ENCODE peak calls at places on chromosomes 2 and 18, in six cellular contexts. B is HCT116, J is mesenchymal stem cell, P is MM.1S, S is GM23248, L is kidney. V is an unnamed sample.

GRCh38 chr2:150214626-150215025 is 272.8 kb downstream of the RND3 start:
- DNase-seq in B (no peak), J (peak; percentile 16), P (no peak), S (no peak), L (no peak), V (peak; percentile 55)

GRCh38 chr18:60060578-60060977 is 160.8 kb downstream of the PMAIP1 start:
- DNase-seq in B (no peak), J (no peak), P (no peak), S (no peak), L (no peak), V (no peak)

GRCh38 chr18:79857082-79857661 is 59.4 kb downstream of the KCNG2 start:
- DNase-seq in B (no peak), J (peak; percentile 1), P (no peak), S (peak; percentile 48), L (no peak), V (peak; percentile 61)

GRCh38 chr2:1227289-1227900 is 185.9 kb upstream of the TPO start:
- DNase-seq in B (no peak), J (no peak), P (no peak), S (no peak), L (peak; percentile 78), V (no peak)

GRCh38 chr2:18899725-18900124 is 310.4 kb upstream of the NT5C1B start:
- DNase-seq in B (no peak), J (no peak), P (no peak), S (no peak), L (no peak), V (no peak)

GRCh38 chr18:55024568-55024967 is 65.3 kb upstream of the CCDC68 start:
- DNase-seq in B (no peak), J (no peak), P (no peak), S (no peak), L (no peak), V (no peak)

GRCh38 chr18:9599328-9599727 is 15.0 kb downstream of the PPP4R1 start:
- DNase-seq in B (no peak), J (no peak), P (no peak), S (no peak), L (no peak), V (no peak)

GRCh38 chr2:200634231-200634964 is 48.6 kb downstream of the AOX1 start:
- DNase-seq in B (no peak), J (no peak), P (no peak), S (no peak), L (no peak), V (no peak)

GRCh38 chr2:190717306-190717705 is 68.4 kb downstream of the NAB1 start:
- DNase-seq in B (no peak), J (no peak), P (no peak), S (no peak), L (no peak), V (no peak)

GRCh38 chr2:46866770-46867246 is 48.8 kb downstream of the MCFD2 start:
- DNase-seq in B (no peak), J (no peak), P (no peak), S (no peak), L (peak; percentile 73), V (no peak)

GRCh38 chr2:164719996-164720941 is 99.0 kb upstream of the GRB14 start:
- DNase-seq in B (no peak), J (peak; percentile 37), P (no peak), S (peak; percentile 59), L (no peak), V (no peak)

GRCh38 chr18:805008-805754 is 6.9 kb downstream of the YES1 start:
- DNase-seq in B (no peak), J (peak; percentile 32), P (no peak), S (no peak), L (no peak), V (no peak)

GRCh38 chr18:31454066-31454708 is 6.6 kb downstream of the DSG3 start:
- DNase-seq in B (peak; percentile 79), J (peak; percentile 83), P (no peak), S (peak; percentile 30), L (no peak), V (no peak)

GRCh38 chr2:64063924-64064331 is 44.7 kb upstream of the VPS54 start:
- DNase-seq in B (no peak), J (peak; percentile 70), P (no peak), S (peak; percentile 63), L (no peak), V (peak; percentile 63)

GRCh38 chr2:239368906-239369584 is 31.8 kb downstream of the HDAC4 start:
- DNase-seq in B (no peak), J (no peak), P (no peak), S (no peak), L (no peak), V (no peak)

GRCh38 chr2:224650815-224651439 is 65.2 kb downstream of the CCDC195 start:
- DNase-seq in B (peak; percentile 53), J (peak; percentile 58), P (peak; percentile 49), S (peak; percentile 69), L (no peak), V (peak; percentile 51)

GRCh38 chr2:31704561-31705212 is 123.9 kb upstream of the SRD5A2 start:
- DNase-seq in B (no peak), J (no peak), P (no peak), S (no peak), L (no peak), V (no peak)

GRCh38 chr2:131010566-131010965 is 82.7 kb downstream of the FAM168B start:
- DNase-seq in B (no peak), J (no peak), P (no peak), S (no peak), L (no peak), V (peak; percentile 11)

GRCh38 chr2:63050186-63050915 is at the start of gene OTX1:
- DNase-seq in B (peak; percentile 56), J (no peak), P (peak; percentile 84), S (peak; percentile 61), L (peak; percentile 74), V (peak; percentile 93)

GRCh38 chr2:195533771-195534642 is 123.0 kb upstream of the SLC39A10 start:
- DNase-seq in B (peak; percentile 61), J (peak; percentile 79), P (no peak), S (peak; percentile 99), L (no peak), V (peak; percentile 53)

GRCh38 chr2:51079945-51080344 is 48.0 kb upstream of the NRXN1 start:
- DNase-seq in B (no peak), J (no peak), P (no peak), S (no peak), L (no peak), V (no peak)

GRCh38 chr2:124039032-124039431 is 13.9 kb downstream of the CNTNAP5 start:
- DNase-seq in B (no peak), J (no peak), P (no peak), S (no peak), L (no peak), V (no peak)

GRCh38 chr2:9552491-9553178 is 3.0 kb downstream of the ADAM17 start:
- DNase-seq in B (no peak), J (peak; percentile 83), P (no peak), S (peak; percentile 91), L (no peak), V (no peak)

GRCh38 chr18:44693030-44693784 is 12.5 kb downstream of the SETBP1 start:
- DNase-seq in B (no peak), J (no peak), P (no peak), S (peak; percentile 84), L (no peak), V (no peak)

GRCh38 chr2:205494856-205495255 is 187.4 kb upstream of the NRP2 start:
- DNase-seq in B (no peak), J (no peak), P (no peak), S (peak; percentile 45), L (no peak), V (no peak)

GRCh38 chr2:144683955-144684354 is 164.0 kb upstream of the ZEB2 start:
- DNase-seq in B (no peak), J (no peak), P (no peak), S (no peak), L (no peak), V (no peak)

GRCh38 chr2:24492283-24493272 is 1.5 kb downstream of the NCOA1 start:
- DNase-seq in B (no peak), J (peak; percentile 56), P (no peak), S (peak; percentile 45), L (no peak), V (peak; percentile 71)

DNA sequence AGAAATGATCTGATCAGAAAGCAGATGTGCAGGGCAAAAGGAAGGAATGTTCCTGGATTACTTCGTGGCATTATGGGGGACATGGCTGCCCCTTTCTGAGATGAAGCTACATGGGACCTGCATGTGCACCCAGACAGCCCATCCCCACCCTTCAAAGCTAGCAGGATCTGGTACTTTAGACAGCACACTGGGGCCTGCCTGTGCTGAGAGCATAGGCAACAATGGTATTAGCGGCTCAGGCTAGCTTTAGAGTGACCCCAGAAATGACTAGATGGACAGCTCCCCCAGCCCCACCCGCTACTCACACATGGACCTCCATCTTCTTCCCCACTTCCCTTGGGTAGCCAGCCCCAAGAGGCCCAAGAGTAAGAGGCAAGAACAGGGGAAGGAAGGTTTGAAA is 61.5 kb upstream of the NFE2L2 start:
- DNase-seq in B (no peak), J (peak; percentile 14), P (no peak), S (peak; percentile 19), L (no peak), V (no peak)
- H3K9ac ChIP-seq in B (no peak overlapping the region), J (no peak overlapping the region), P (no peak overlapping the region), S (no peak overlapping the region), L (no peak overlapping the region), V (no peak overlapping the region)

DNA sequence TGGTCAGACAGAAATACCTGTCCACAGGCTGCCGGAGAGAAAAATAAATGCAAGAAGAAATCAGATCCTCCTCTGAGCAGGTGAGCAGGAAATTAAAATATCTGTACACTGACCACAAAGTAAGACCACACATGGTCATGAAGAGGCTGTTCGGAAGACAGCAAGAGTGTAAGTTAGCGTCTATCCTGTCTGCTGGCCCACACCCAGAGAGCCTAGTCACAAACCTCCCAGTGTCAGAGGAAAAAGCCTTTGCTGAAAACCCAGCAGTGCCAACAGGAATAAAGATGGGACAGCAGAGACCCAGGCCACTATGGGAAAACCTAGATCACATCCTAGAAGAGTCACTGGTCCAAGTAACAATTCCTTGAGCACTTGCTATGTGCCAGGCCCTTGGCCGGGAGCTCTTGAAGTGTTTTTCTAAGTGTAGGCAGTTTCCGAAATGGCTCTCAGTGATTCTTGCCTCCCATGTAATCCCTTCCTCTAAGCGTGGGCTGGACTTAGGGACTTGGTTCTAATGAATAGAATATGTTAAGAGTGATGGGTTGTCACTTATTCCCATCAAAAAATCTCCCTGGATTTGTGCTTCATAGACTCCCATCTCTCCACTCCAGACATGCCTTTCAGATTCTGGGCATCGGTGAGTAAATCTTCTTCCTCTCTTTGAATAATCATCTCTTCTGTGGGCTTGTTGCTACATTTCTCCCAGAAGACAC is 110.9 kb upstream of the PKDCC start:
- DNase-seq in B (no peak), J (no peak), P (no peak), S (no peak), L (no peak), V (peak; percentile 49)
- H3K4me1 ChIP-seq in B (no peaks in the 10 kb centered on the region), J (peaks cover 30% of the 10 kb centered on the region), P (peaks cover 14% of the 10 kb centered on the region), S (peaks cover 38% of the 10 kb centered on the region), L (peaks cover 5% of the 10 kb centered on the region), V (peaks cover 49% of the 10 kb centered on the region)

GRCh38 chr2:101080214-101081068 is 70.7 kb downstream of the TBC1D8 start:
- DNase-seq in B (no peak), J (no peak), P (no peak), S (no peak), L (no peak), V (no peak)

GRCh38 chr2:101081508-101081907 is 69.7 kb downstream of the TBC1D8 start:
- DNase-seq in B (no peak), J (no peak), P (no peak), S (no peak), L (no peak), V (no peak)

GRCh38 chr2:101076581-101076980 is 74.5 kb downstream of the RPL31 start:
- DNase-seq in B (no peak), J (no peak), P (no peak), S (no peak), L (no peak), V (no peak)
- H3K27ac ChIP-seq in B (no peak overlapping the region), J (no peak overlapping the region), P (no peak overlapping the region), S (no peak overlapping the region), L (no peak overlapping the region), V (no peak overlapping the region)

GRCh38 chr18:63106727-63107126 is 212.8 kb downstream of the BCL2 start:
- DNase-seq in B (no peak), J (no peak), P (peak; percentile 44), S (no peak), L (no peak), V (no peak)
- H3K9ac ChIP-seq in B (no peak overlapping the region), J (no peak overlapping the region), P (peak overlapping the region; percentile 1), S (no peak overlapping the region), L (no peak overlapping the region), V (no peak overlapping the region)